ENCODE peak calls at places on chromosomes 2 and 18, in six cellular contexts. I, Z, B, K, C and P are unnamed samples.

GRCh38 chr2:95268208-95269035 is 5.8 kb upstream of the PROM2 start:
- DNase-seq in I (peak; percentile 40), Z (peak; percentile 17), B (peak; percentile 1), K (no peak), C (no peak), P (no peak)

GRCh38 chr2:145723872-145724271 is 1204.0 kb upstream of the ZEB2 start:
- DNase-seq in I (no peak), Z (no peak), B (no peak), K (no peak), C (no peak), P (no peak)

GRCh38 chr2:230922951-230923717 is 1.9 kb downstream of the GPR55 start:
- DNase-seq in I (peak; percentile 29), Z (peak; percentile 20), B (no peak), K (no peak), C (peak; percentile 70), P (no peak)

GRCh38 chr2:168614291-168615018 is 158.4 kb downstream of the CERS6 start:
- DNase-seq in I (no peak), Z (no peak), B (no peak), K (no peak), C (peak; percentile 28), P (no peak)

GRCh38 chr2:232927793-232928563 is 57.9 kb downstream of the SNORC start:
- DNase-seq in I (no peak), Z (no peak), B (no peak), K (peak; percentile 60), C (no peak), P (peak; percentile 45)

GRCh38 chr2:67145851-67146250 is 251.3 kb upstream of the ETAA1 start:
- DNase-seq in I (no peak), Z (no peak), B (no peak), K (no peak), C (no peak), P (no peak)

GRCh38 chr2:55063713-55064323 is 13.6 kb upstream of the RTN4 start:
- DNase-seq in I (no peak), Z (no peak), B (no peak), K (no peak), C (peak; percentile 41), P (no peak)

GRCh38 chr18:62788111-62788510 is 72.8 kb downstream of the PHLPP1 start:
- DNase-seq in I (no peak), Z (no peak), B (no peak), K (no peak), C (no peak), P (no peak)

GRCh38 chr2:108184421-108184820 is 55.3 kb upstream of the SULT1C3 start:
- DNase-seq in I (no peak), Z (no peak), B (no peak), K (peak; percentile 7), C (peak; percentile 28), P (no peak)

GRCh38 chr2:53202063-53202462 is 565.5 kb upstream of the CHAC2 start:
- DNase-seq in I (no peak), Z (no peak), B (no peak), K (no peak), C (no peak), P (no peak)

GRCh38 chr18:36302676-36303075 is 5.2 kb downstream of the FHOD3 start:
- DNase-seq in I (no peak), Z (no peak), B (no peak), K (no peak), C (no peak), P (no peak)

GRCh38 chr2:128494307-128494639 is 175.6 kb upstream of the HS6ST1 start:
- DNase-seq in I (no peak), Z (no peak), B (no peak), K (no peak), C (no peak), P (no peak)

GRCh38 chr2:240725266-240726060 is 33.8 kb downstream of the AQP12A start:
- DNase-seq in I (no peak), Z (no peak), B (no peak), K (no peak), C (no peak), P (no peak)

GRCh38 chr18:74242451-74243096 is 49.2 kb downstream of the CYB5A start:
- DNase-seq in I (peak; percentile 85), Z (no peak), B (no peak), K (no peak), C (no peak), P (no peak)

GRCh38 chr18:79439201-79440023 is 43.7 kb downstream of the NFATC1 start:
- DNase-seq in I (no peak), Z (no peak), B (no peak), K (no peak), C (no peak), P (no peak)

GRCh38 chr2:33366473-33366872 is 110.0 kb upstream of the RASGRP3 start:
- DNase-seq in I (no peak), Z (peak; percentile 38), B (no peak), K (no peak), C (no peak), P (no peak)

GRCh38 chr2:20107776-20108175 is 56.3 kb upstream of the LAPTM4A start:
- DNase-seq in I (no peak), Z (no peak), B (no peak), K (no peak), C (no peak), P (no peak)

GRCh38 chr2:182318466-182319309 is 108.1 kb downstream of the PDE1A start:
- DNase-seq in I (no peak), Z (no peak), B (no peak), K (no peak), C (no peak), P (no peak)

GRCh38 chr2:124080281-124081153 is 55.4 kb downstream of the CNTNAP5 start:
- DNase-seq in I (no peak), Z (no peak), B (no peak), K (no peak), C (no peak), P (no peak)

GRCh38 chr2:47653909-47654789 is 128.8 kb upstream of the MSH6 start:
- DNase-seq in I (no peak), Z (no peak), B (no peak), K (no peak), C (peak; percentile 28), P (no peak)

GRCh38 chr2:84793641-84794040 is 87.2 kb downstream of the TRABD2A start:
- DNase-seq in I (no peak), Z (no peak), B (no peak), K (no peak), C (no peak), P (no peak)

GRCh38 chr2:241640165-241640795 is 2.8 kb downstream of the ATG4B start:
- DNase-seq in I (no peak), Z (no peak), B (no peak), K (no peak), C (no peak), P (no peak)

GRCh38 chr2:141611-142010 is 95.3 kb upstream of the FAM110C start:
- DNase-seq in I (no peak), Z (no peak), B (no peak), K (no peak), C (no peak), P (no peak)

GRCh38 chr2:15539999-15540398 is 21.1 kb downstream of the NBAS start:
- DNase-seq in I (no peak), Z (no peak), B (no peak), K (peak; percentile 56), C (peak; percentile 8), P (peak; percentile 37)

GRCh38 chr2:237618449-237618848 is 8.9 kb upstream of the LRRFIP1 start:
- DNase-seq in I (no peak), Z (no peak), B (no peak), K (no peak), C (no peak), P (no peak)

GRCh38 chr2:105317937-105318336 is 11.6 kb downstream of the TGFBRAP1 start:
- DNase-seq in I (no peak), Z (no peak), B (no peak), K (no peak), C (no peak), P (no peak)

GRCh38 chr2:238754259-238754658 is 93.6 kb upstream of the TWIST2 start:
- DNase-seq in I (no peak), Z (no peak), B (no peak), K (no peak), C (no peak), P (no peak)

GRCh38 chr2:127025357-127026062 is 81.4 kb downstream of the BIN1 start:
- DNase-seq in I (no peak), Z (peak; percentile 55), B (peak; percentile 50), K (peak; percentile 61), C (peak; percentile 51), P (peak; percentile 61)
- TF ChIP-seq CTCF in I (peak; percentile 34), Z (no peak), B (no peak), K (peak; percentile 7), C (peak; percentile 10), P (peak; percentile 23)

GRCh38 chr18:50573679-50574078 is 13.8 kb downstream of the MAPK4 start:
- DNase-seq in I (no peak), Z (no peak), B (no peak), K (no peak), C (no peak), P (no peak)
- TF ChIP-seq CTCF in I (peak; percentile 15), Z (no peak), B (no peak), K (no peak), C (peak; percentile 18), P (no peak)

GRCh38 chr2:36511858-36512630 is 85.9 kb downstream of the FEZ2 start:
- DNase-seq in I (no peak), Z (no peak), B (no peak), K (peak; percentile 9), C (peak; percentile 30), P (peak; percentile 34)

GRCh38 chr2:36509077-36509476 is 88.9 kb downstream of the FEZ2 start:
- DNase-seq in I (no peak), Z (no peak), B (no peak), K (no peak), C (no peak), P (no peak)

GRCh38 chr2:36502081-36502480 is 95.9 kb downstream of the FEZ2 start:
- DNase-seq in I (no peak), Z (no peak), B (no peak), K (no peak), C (no peak), P (no peak)

GRCh38 chr2:36512705-36513104 is 85.3 kb downstream of the FEZ2 start:
- DNase-seq in I (no peak), Z (no peak), B (no peak), K (no peak), C (no peak), P (no peak)

DNA sequence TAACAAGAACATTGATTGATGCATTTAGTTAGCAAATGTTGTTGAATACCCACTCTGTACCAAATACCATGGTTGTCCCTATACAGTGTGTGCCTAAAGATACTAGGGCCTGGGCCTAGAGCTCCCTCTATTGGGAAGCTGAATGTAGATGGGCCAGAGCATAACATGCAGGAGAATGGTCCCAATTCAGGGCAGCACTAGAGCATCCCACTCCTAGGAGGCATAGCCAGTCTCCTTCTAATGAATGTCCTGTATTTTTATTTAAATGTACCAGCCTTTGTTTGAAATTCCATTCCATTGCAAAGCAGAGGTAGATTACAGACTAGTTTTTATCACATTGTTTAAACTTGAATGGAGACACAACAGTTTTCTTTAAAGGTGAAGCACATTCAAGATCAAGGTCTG is 90.6 kb downstream of the FEZ2 start:
- DNase-seq in I (no peak), Z (peak; percentile 48), B (peak; percentile 40), K (peak; percentile 59), C (peak; percentile 52), P (peak; percentile 58)
- TF ChIP-seq CTCF in I (peak; percentile 58), Z (peak; percentile 73), B (peak; percentile 66), K (peak; percentile 74), C (peak; percentile 81), P (peak; percentile 85)

GRCh38 chr2:200615247-200615646 is 29.4 kb downstream of the AOX1 start:
- DNase-seq in I (no peak), Z (no peak), B (no peak), K (no peak), C (peak; percentile 28), P (no peak)
- TF ChIP-seq CTCF in I (no peak), Z (no peak), B (peak; percentile 31), K (no peak), C (no peak), P (no peak)

GRCh38 chr2:195479407-195479806 is 177.6 kb upstream of the SLC39A10 start:
- DNase-seq in I (no peak), Z (no peak), B (no peak), K (no peak), C (no peak), P (no peak)
- TF ChIP-seq CTCF in I (no peak), Z (no peak), B (no peak), K (no peak), C (no peak), P (no peak)